ENCODE peak calls at places on chromosomes 4 and X, in seven cellular contexts. N is sigmoid colon, X is A673, H is K562, P is IMR-90, C is AG04450, K is colonic mucosa. O is an unnamed sample.

GRCh38 chrX:118523920-118524319 is 28.3 kb downstream of the DOCK11 start:
- DNase-seq in N (no peak), X (no peak), P (no peak), C (no peak), K (no peak), H (no peak), O (no peak)

GRCh38 chr4:122806981-122807679 is 19.5 kb upstream of the FGF2 start:
- DNase-seq in K (no peak), C (no peak), P (peak; percentile 65), X (peak; percentile 85), N (no peak), H (no peak), O (no peak)

GRCh38 chrX:123797543-123798447 is 62.1 kb upstream of the XIAP start:
- DNase-seq in H (no peak), N (no peak), P (no peak), X (no peak), C (no peak), K (no peak), O (no peak)

GRCh38 chrX:151901821-151902220 is 10.9 kb upstream of the MAGEA4 start:
- DNase-seq in C (no peak), H (no peak), P (no peak), N (no peak), X (no peak), K (no peak), O (no peak)

GRCh38 chrX:131199086-131199485 is 90.0 kb downstream of the IGSF1 start:
- DNase-seq in C (no peak), X (no peak), N (no peak), H (no peak), K (no peak), P (no peak), O (no peak)

GRCh38 chr4:20984011-20984836 is 284.0 kb downstream of the PACRGL start:
- DNase-seq in P (no peak), X (no peak), C (no peak), N (peak; percentile 74), H (no peak), K (no peak), O (peak; percentile 62)

GRCh38 chrX:23952401-23952800 is 44.6 kb downstream of the CXorf58 start:
- DNase-seq in X (peak; percentile 31), P (no peak), N (no peak), H (no peak), K (no peak), C (no peak), O (no peak)

GRCh38 chr4:164648151-164648848 is 105.6 kb upstream of the SMIM31 start:
- DNase-seq in X (no peak), P (no peak), N (no peak), H (no peak), K (no peak), C (no peak), O (no peak)

GRCh38 chrX:148612431-148612830 is 112.0 kb downstream of the AFF2 start:
- DNase-seq in N (no peak), P (no peak), C (no peak), K (no peak), X (no peak), H (no peak), O (no peak)

GRCh38 chrX:148609766-148610698 is 109.6 kb downstream of the AFF2 start:
- DNase-seq in K (no peak), P (no peak), N (no peak), C (no peak), X (no peak), H (no peak), O (no peak)

GRCh38 chrX:148611993-148612392 is 111.6 kb downstream of the AFF2 start:
- DNase-seq in C (no peak), P (no peak), N (no peak), K (no peak), X (no peak), H (no peak), O (no peak)
- H3K27ac ChIP-seq in C (no peak overlapping the region), P (no peak overlapping the region), N (no peak overlapping the region), K (no peak overlapping the region), X (no peak overlapping the region), H (no peak overlapping the region), O (no peak overlapping the region)

DNA sequence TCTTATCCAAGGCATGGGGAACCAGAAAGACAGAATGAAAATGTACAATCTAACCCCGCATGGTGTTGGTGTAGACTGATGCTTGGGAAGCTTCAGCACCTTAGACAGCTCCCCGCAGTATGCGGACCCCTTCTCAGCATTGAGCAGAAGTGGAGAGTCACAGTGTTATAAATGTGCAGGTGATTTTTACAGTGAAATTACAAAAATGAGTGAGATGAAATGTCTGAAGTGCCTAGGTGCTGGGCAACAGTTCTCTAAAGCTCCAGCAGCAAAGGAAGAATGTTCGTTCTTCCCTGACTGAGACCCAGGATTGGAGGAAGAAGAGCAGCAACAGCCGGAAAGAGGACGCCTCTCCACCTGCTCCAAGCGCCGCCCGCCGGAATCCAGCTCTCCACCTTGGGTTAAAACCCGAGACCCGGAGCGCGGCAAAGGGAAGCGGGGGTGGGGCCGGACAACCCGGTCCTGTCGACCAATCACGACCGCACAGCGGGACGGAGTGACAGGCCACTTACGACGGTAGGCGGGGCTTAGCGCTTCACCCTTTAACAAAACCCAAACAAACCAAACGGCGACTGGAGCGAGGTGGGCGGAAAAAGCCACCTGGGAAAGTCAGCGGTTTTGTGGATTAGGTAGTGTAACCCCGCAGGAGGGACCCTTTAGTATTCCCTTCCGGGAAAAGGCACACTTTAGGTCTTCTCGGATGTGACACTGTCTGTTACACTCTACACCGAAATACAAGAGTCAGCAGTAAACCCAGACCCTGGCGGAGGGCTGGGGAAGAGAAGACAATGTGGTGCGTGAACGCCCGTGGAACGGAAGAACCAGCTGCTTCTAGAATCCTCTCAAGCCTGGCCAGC is at the start of gene GLRA3:
- DNase-seq in N (no peak), X (peak; percentile 69), K (peak; percentile 23), C (no peak), P (no peak), H (peak; percentile 84), O (peak; percentile 80)
- TF ChIP-seq CTCF in N (no peak), X (no peak), K (no peak), C (no peak), P (no peak), H (no peak), O (no peak)

GRCh38 chrX:18855919-18856644 is 127.8 kb downstream of the PHKA2 start:
- DNase-seq in H (no peak), P (no peak), N (no peak), X (no peak), C (no peak), K (no peak), O (no peak)

GRCh38 chrX:18861436-18861950 is 122.4 kb downstream of the PHKA2 start:
- DNase-seq in C (no peak), N (no peak), H (no peak), X (no peak), P (no peak), K (no peak), O (no peak)

DNA sequence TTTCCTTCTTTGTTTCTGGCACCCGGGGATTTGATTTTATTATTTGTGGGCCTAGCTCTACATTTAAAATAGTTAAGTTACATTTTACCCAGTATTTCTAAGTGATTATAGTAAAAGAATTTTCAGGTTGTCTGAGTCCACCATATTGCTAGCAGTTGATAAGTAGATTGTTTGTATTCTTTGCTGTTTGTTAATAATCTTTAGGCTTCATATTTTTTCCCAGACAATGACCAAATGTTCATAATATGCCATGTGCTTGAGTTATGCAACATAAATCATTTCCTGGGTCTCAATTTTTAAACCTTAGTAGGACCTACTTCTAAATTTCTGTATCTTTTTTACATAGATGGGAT is 127.3 kb downstream of the PHKA2 start:
- DNase-seq in C (no peak), K (no peak), X (no peak), P (no peak), H (no peak), N (no peak), O (no peak)
- H3K27ac ChIP-seq in C (no peak overlapping the region), K (no peak overlapping the region), X (no peak overlapping the region), P (no peak overlapping the region), H (no peak overlapping the region), N (no peak overlapping the region), O (no peak overlapping the region)

GRCh38 chr4:8384397-8385060 is 56.0 kb downstream of the ACOX3 start:
- DNase-seq in C (no peak), P (no peak), N (no peak), X (no peak), H (no peak), K (no peak), O (no peak)
- TF ChIP-seq CTCF in C (no peak), P (no peak), N (no peak), X (no peak), H (no peak), K (no peak), O (no peak)

GRCh38 chr4:26124753-26125236 is 196.0 kb upstream of the RBPJ start:
- DNase-seq in K (no peak), C (no peak), H (no peak), X (no peak), P (peak; percentile 44), N (no peak), O (no peak)
- H3K27ac ChIP-seq in K (no peak overlapping the region), C (peak overlapping the region; percentile 11), H (no peak overlapping the region), X (no peak overlapping the region), P (peak overlapping the region; percentile 35), N (no peak overlapping the region), O (no peak overlapping the region)

DNA sequence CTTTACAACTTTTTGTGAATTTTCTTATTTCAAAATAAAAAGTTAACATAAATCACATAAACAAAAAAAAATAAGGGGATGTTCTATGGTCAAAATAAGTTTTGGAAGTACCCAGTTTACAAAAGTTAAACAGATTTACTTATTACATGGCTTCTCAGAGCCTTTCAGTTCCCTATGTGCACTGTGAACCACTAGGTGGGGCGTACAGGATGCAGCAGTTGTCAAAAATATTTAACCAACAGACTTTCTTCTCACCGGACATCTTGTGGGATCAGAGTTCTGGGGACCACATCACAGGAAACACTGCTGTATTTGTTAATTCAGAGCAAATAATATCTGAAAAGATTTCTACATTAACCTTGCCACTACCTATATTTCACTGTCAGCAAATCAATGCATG is 74.1 kb downstream of the SMARCA1 start:
- DNase-seq in N (no peak), P (no peak), X (no peak), C (no peak), K (no peak), H (no peak), O (no peak)
- TF ChIP-seq CTCF in N (no peak), P (no peak), X (no peak), C (no peak), K (no peak), H (no peak), O (no peak)

GRCh38 chr4:6074723-6075122 is 56.5 kb upstream of the C4orf50 start:
- DNase-seq in H (no peak), N (peak; percentile 29), C (no peak), X (no peak), K (no peak), P (no peak), O (no peak)
- H3K27ac ChIP-seq in H (no peak overlapping the region), N (no peak overlapping the region), C (no peak overlapping the region), X (no peak overlapping the region), K (no peak overlapping the region), P (no peak overlapping the region), O (no peak overlapping the region)

GRCh38 chr4:168740686-168741085 is 243.8 kb downstream of the PALLD start:
- DNase-seq in H (no peak), N (no peak), K (no peak), P (no peak), C (no peak), X (peak; percentile 42), O (no peak)
- TF ChIP-seq CTCF in H (no peak), N (no peak), K (no peak), P (no peak), C (no peak), X (no peak), O (no peak)